ENCODE peak calls at places on chromosome 17, in nine cellular contexts. One of them, this sample, is unnamed.
A peak's percentile ranks its signal among the peaks of the same experiment; 100 is the strongest.

GRCh38 chr17:19238167-19238505 is 970 bp downstream of the EPN2 start:
- DNase-seq in iPS DF 6.9: no peak
- DNase-seq in cardiac muscle cell: no peak
- DNase-seq in amniotic stem cell: no peak
- DNase-seq in globus pallidus: no peak
- DNase-seq in neural crest cell: no peak
- DNase-seq in omental fat pad: peak; percentile 21
- DNase-seq in RWPE1: peak; percentile 37
- DNase-seq in memory B cell: peak; percentile 19
- DNase-seq in this sample: no peak

GRCh38 chr17:40322417-40323315 is 13.7 kb downstream of the RARA start:
- DNase-seq in iPS DF 6.9: no peak
- DNase-seq in globus pallidus: peak; percentile 68
- DNase-seq in RWPE1: peak; percentile 73
- DNase-seq in memory B cell: peak; percentile 91
- DNase-seq in omental fat pad: no peak
- DNase-seq in cardiac muscle cell: peak; percentile 89
- DNase-seq in neural crest cell: no peak
- DNase-seq in amniotic stem cell: no peak
- DNase-seq in this sample: no peak

GRCh38 chr17:68341482-68341881 is 50.2 kb downstream of the ARSG start:
- DNase-seq in iPS DF 6.9: no peak
- DNase-seq in amniotic stem cell: no peak
- DNase-seq in cardiac muscle cell: no peak
- DNase-seq in globus pallidus: no peak
- DNase-seq in memory B cell: no peak
- DNase-seq in RWPE1: no peak
- DNase-seq in omental fat pad: no peak
- DNase-seq in neural crest cell: no peak
- DNase-seq in this sample: no peak

GRCh38 chr17:10072556-10072955 is 125.8 kb downstream of the GAS7 start:
- DNase-seq in RWPE1: no peak
- DNase-seq in neural crest cell: no peak
- DNase-seq in omental fat pad: no peak
- DNase-seq in amniotic stem cell: no peak
- DNase-seq in memory B cell: no peak
- DNase-seq in cardiac muscle cell: no peak
- DNase-seq in globus pallidus: no peak
- DNase-seq in iPS DF 6.9: no peak
- DNase-seq in this sample: no peak

GRCh38 chr17:73465851-73466250 is 154.1 kb upstream of the CDC42EP4 start:
- DNase-seq in globus pallidus: no peak
- DNase-seq in iPS DF 6.9: no peak
- DNase-seq in cardiac muscle cell: no peak
- DNase-seq in RWPE1: no peak
- DNase-seq in omental fat pad: no peak
- DNase-seq in amniotic stem cell: no peak
- DNase-seq in memory B cell: no peak
- DNase-seq in neural crest cell: no peak
- DNase-seq in this sample: no peak

GRCh38 chr17:66183529-66183928 is 8.4 kb downstream of the CEP112 start:
- DNase-seq in iPS DF 6.9: no peak
- DNase-seq in globus pallidus: no peak
- DNase-seq in memory B cell: no peak
- DNase-seq in amniotic stem cell: no peak
- DNase-seq in RWPE1: no peak
- DNase-seq in cardiac muscle cell: no peak
- DNase-seq in neural crest cell: no peak
- DNase-seq in omental fat pad: no peak
- DNase-seq in this sample: no peak

GRCh38 chr17:52209507-52209906 is 51.0 kb upstream of the CA10 start:
- DNase-seq in iPS DF 6.9: no peak
- DNase-seq in memory B cell: no peak
- DNase-seq in globus pallidus: no peak
- DNase-seq in amniotic stem cell: no peak
- DNase-seq in cardiac muscle cell: no peak
- DNase-seq in RWPE1: no peak
- DNase-seq in omental fat pad: no peak
- DNase-seq in neural crest cell: no peak
- DNase-seq in this sample: no peak

GRCh38 chr17:81941484-81942166 is 4.5 kb upstream of the PYCR1 start:
- DNase-seq in omental fat pad: no peak
- DNase-seq in globus pallidus: no peak
- DNase-seq in memory B cell: no peak
- DNase-seq in RWPE1: no peak
- DNase-seq in neural crest cell: no peak
- DNase-seq in iPS DF 6.9: no peak
- DNase-seq in amniotic stem cell: no peak
- DNase-seq in cardiac muscle cell: no peak
- DNase-seq in this sample: no peak

GRCh38 chr17:32484628-32485027 is 2.2 kb upstream of the CDK5R1 start:
- DNase-seq in memory B cell: no peak
- DNase-seq in globus pallidus: no peak
- DNase-seq in omental fat pad: no peak
- DNase-seq in neural crest cell: no peak
- DNase-seq in RWPE1: no peak
- DNase-seq in iPS DF 6.9: no peak
- DNase-seq in cardiac muscle cell: no peak
- DNase-seq in amniotic stem cell: no peak
- DNase-seq in this sample: no peak

GRCh38 chr17:72110231-72110952 is 10.4 kb upstream of the SOX9 start:
- DNase-seq in RWPE1: no peak
- DNase-seq in cardiac muscle cell: no peak
- DNase-seq in omental fat pad: no peak
- DNase-seq in globus pallidus: no peak
- DNase-seq in amniotic stem cell: no peak
- DNase-seq in iPS DF 6.9: no peak
- DNase-seq in neural crest cell: no peak
- DNase-seq in memory B cell: no peak
- DNase-seq in this sample: no peak

GRCh38 chr17:59680314-59680713 is 26.9 kb downstream of the PTRH2 start:
- DNase-seq in memory B cell: no peak
- DNase-seq in neural crest cell: no peak
- DNase-seq in RWPE1: no peak
- DNase-seq in amniotic stem cell: no peak
- DNase-seq in globus pallidus: no peak
- DNase-seq in iPS DF 6.9: no peak
- DNase-seq in cardiac muscle cell: no peak
- DNase-seq in omental fat pad: no peak
- DNase-seq in this sample: no peak

GRCh38 chr17:64702815-64703214 is 40.7 kb upstream of the SMURF2 start:
- DNase-seq in RWPE1: no peak
- DNase-seq in iPS DF 6.9: no peak
- DNase-seq in globus pallidus: no peak
- DNase-seq in memory B cell: no peak
- DNase-seq in omental fat pad: no peak
- DNase-seq in neural crest cell: no peak
- DNase-seq in amniotic stem cell: no peak
- DNase-seq in cardiac muscle cell: no peak
- DNase-seq in this sample: no peak

GRCh38 chr17:41338961-41339485 is 11.6 kb downstream of the KRT33A start:
- DNase-seq in cardiac muscle cell: no peak
- DNase-seq in iPS DF 6.9: no peak
- DNase-seq in globus pallidus: no peak
- DNase-seq in memory B cell: no peak
- DNase-seq in neural crest cell: no peak
- DNase-seq in RWPE1: peak; percentile 17
- DNase-seq in omental fat pad: no peak
- DNase-seq in amniotic stem cell: no peak
- DNase-seq in this sample: no peak

GRCh38 chr17:45241315-45242011 is 19.8 kb downstream of the FMNL1 start:
- DNase-seq in omental fat pad: no peak
- DNase-seq in cardiac muscle cell: no peak
- DNase-seq in neural crest cell: no peak
- DNase-seq in amniotic stem cell: no peak
- DNase-seq in iPS DF 6.9: no peak
- DNase-seq in memory B cell: no peak
- DNase-seq in RWPE1: no peak
- DNase-seq in globus pallidus: no peak
- DNase-seq in this sample: no peak

GRCh38 chr17:74478369-74479100 is 12.1 kb downstream of the CD300A start:
- DNase-seq in memory B cell: no peak
- DNase-seq in cardiac muscle cell: no peak
- DNase-seq in omental fat pad: no peak
- DNase-seq in globus pallidus: peak; percentile 38
- DNase-seq in iPS DF 6.9: no peak
- DNase-seq in amniotic stem cell: no peak
- DNase-seq in RWPE1: no peak
- DNase-seq in neural crest cell: no peak
- DNase-seq in this sample: no peak

GRCh38 chr17:60091908-60092331 is 13.2 kb upstream of the HEATR6 start:
- DNase-seq in RWPE1: no peak
- DNase-seq in memory B cell: no peak
- DNase-seq in amniotic stem cell: no peak
- DNase-seq in omental fat pad: no peak
- DNase-seq in iPS DF 6.9: no peak
- DNase-seq in globus pallidus: no peak
- DNase-seq in cardiac muscle cell: peak; percentile 49
- DNase-seq in neural crest cell: no peak
- DNase-seq in this sample: no peak

GRCh38 chr17:40535924-40536717 is 29.2 kb downstream of the CCR7 start:
- DNase-seq in memory B cell: no peak
- DNase-seq in RWPE1: no peak
- DNase-seq in amniotic stem cell: no peak
- DNase-seq in omental fat pad: no peak
- DNase-seq in neural crest cell: no peak
- DNase-seq in cardiac muscle cell: peak; percentile 47
- DNase-seq in globus pallidus: no peak
- DNase-seq in iPS DF 6.9: no peak
- DNase-seq in this sample: no peak

GRCh38 chr17:58007781-58008706 is 998 bp upstream of the SRSF1 start:
- DNase-seq in neural crest cell: no peak
- DNase-seq in iPS DF 6.9: no peak
- DNase-seq in RWPE1: no peak
- DNase-seq in amniotic stem cell: no peak
- DNase-seq in omental fat pad: no peak
- DNase-seq in cardiac muscle cell: no peak
- DNase-seq in globus pallidus: no peak
- DNase-seq in memory B cell: no peak
- DNase-seq in this sample: no peak

GRCh38 chr17:67274466-67274865 is 29.5 kb upstream of the HELZ start:
- DNase-seq in neural crest cell: no peak
- DNase-seq in RWPE1: no peak
- DNase-seq in globus pallidus: no peak
- DNase-seq in memory B cell: no peak
- DNase-seq in iPS DF 6.9: no peak
- DNase-seq in amniotic stem cell: no peak
- DNase-seq in omental fat pad: no peak
- DNase-seq in cardiac muscle cell: no peak
- DNase-seq in this sample: no peak

GRCh38 chr17:15651583-15652110 is 32.1 kb upstream of the FBXW10B start:
- DNase-seq in amniotic stem cell: peak; percentile 96
- DNase-seq in neural crest cell: peak; percentile 32
- DNase-seq in omental fat pad: peak; percentile 89
- DNase-seq in memory B cell: no peak
- DNase-seq in RWPE1: peak; percentile 92
- DNase-seq in cardiac muscle cell: peak; percentile 97
- DNase-seq in globus pallidus: peak; percentile 78
- DNase-seq in iPS DF 6.9: no peak
- DNase-seq in this sample: peak; percentile 43

GRCh38 chr17:74939534-74939933 is 3.8 kb downstream of the OTOP3 start:
- DNase-seq in neural crest cell: no peak
- DNase-seq in omental fat pad: no peak
- DNase-seq in memory B cell: no peak
- DNase-seq in globus pallidus: no peak
- DNase-seq in RWPE1: no peak
- DNase-seq in iPS DF 6.9: no peak
- DNase-seq in cardiac muscle cell: no peak
- DNase-seq in amniotic stem cell: no peak
- DNase-seq in this sample: no peak

GRCh38 chr17:278055-279028 is 74.3 kb downstream of the RPH3AL start:
- DNase-seq in amniotic stem cell: no peak
- DNase-seq in cardiac muscle cell: no peak
- DNase-seq in memory B cell: no peak
- DNase-seq in neural crest cell: no peak
- DNase-seq in omental fat pad: no peak
- DNase-seq in globus pallidus: no peak
- DNase-seq in RWPE1: no peak
- DNase-seq in iPS DF 6.9: no peak
- DNase-seq in this sample: no peak

GRCh38 chr17:57327176-57327970 is 71.0 kb downstream of the MSI2 start:
- DNase-seq in neural crest cell: no peak
- DNase-seq in memory B cell: no peak
- DNase-seq in amniotic stem cell: no peak
- DNase-seq in RWPE1: no peak
- DNase-seq in omental fat pad: no peak
- DNase-seq in iPS DF 6.9: no peak
- DNase-seq in cardiac muscle cell: no peak
- DNase-seq in globus pallidus: no peak
- DNase-seq in this sample: no peak

GRCh38 chr17:60442271-60443201 is 20.2 kb downstream of the CHCT1 start:
- DNase-seq in memory B cell: no peak
- DNase-seq in cardiac muscle cell: peak; percentile 42
- DNase-seq in RWPE1: no peak
- DNase-seq in omental fat pad: no peak
- DNase-seq in amniotic stem cell: no peak
- DNase-seq in neural crest cell: no peak
- DNase-seq in globus pallidus: peak; percentile 87
- DNase-seq in iPS DF 6.9: no peak
- DNase-seq in this sample: no peak

GRCh38 chr17:422196-422930 is 69.8 kb upstream of the RPH3AL start:
- DNase-seq in RWPE1: no peak
- DNase-seq in amniotic stem cell: no peak
- DNase-seq in neural crest cell: no peak
- DNase-seq in omental fat pad: no peak
- DNase-seq in cardiac muscle cell: no peak
- DNase-seq in iPS DF 6.9: no peak
- DNase-seq in memory B cell: no peak
- DNase-seq in globus pallidus: no peak
- DNase-seq in this sample: no peak

GRCh38 chr17:61234102-61234750 is 165.4 kb upstream of the TBX2 start:
- DNase-seq in memory B cell: no peak
- DNase-seq in iPS DF 6.9: no peak
- DNase-seq in globus pallidus: no peak
- DNase-seq in omental fat pad: no peak
- DNase-seq in RWPE1: no peak
- DNase-seq in neural crest cell: no peak
- DNase-seq in cardiac muscle cell: no peak
- DNase-seq in amniotic stem cell: no peak
- DNase-seq in this sample: no peak

GRCh38 chr17:79188679-79189078 is 114.1 kb downstream of the ENGASE start:
- DNase-seq in globus pallidus: no peak
- DNase-seq in omental fat pad: no peak
- DNase-seq in neural crest cell: no peak
- DNase-seq in RWPE1: no peak
- DNase-seq in cardiac muscle cell: no peak
- DNase-seq in iPS DF 6.9: no peak
- DNase-seq in amniotic stem cell: no peak
- DNase-seq in memory B cell: no peak
- DNase-seq in this sample: no peak

GRCh38 chr17:41618341-41619161 is 5.8 kb downstream of the KRT17 start:
- DNase-seq in globus pallidus: no peak
- DNase-seq in memory B cell: no peak
- DNase-seq in amniotic stem cell: no peak
- DNase-seq in RWPE1: peak; percentile 46
- DNase-seq in cardiac muscle cell: no peak
- DNase-seq in neural crest cell: no peak
- DNase-seq in omental fat pad: no peak
- DNase-seq in iPS DF 6.9: no peak
- DNase-seq in this sample: no peak

GRCh38 chr17:80115159-80115558 is 13.8 kb downstream of the GAA start:
- DNase-seq in iPS DF 6.9: no peak
- DNase-seq in globus pallidus: no peak
- DNase-seq in omental fat pad: no peak
- DNase-seq in cardiac muscle cell: no peak
- DNase-seq in memory B cell: no peak
- DNase-seq in RWPE1: no peak
- DNase-seq in amniotic stem cell: no peak
- DNase-seq in neural crest cell: no peak
- DNase-seq in this sample: no peak

GRCh38 chr17:55420776-55421178 is 858 bp downstream of the MMD start:
- DNase-seq in omental fat pad: peak; percentile 35
- DNase-seq in neural crest cell: peak; percentile 29
- DNase-seq in amniotic stem cell: peak; percentile 11
- DNase-seq in cardiac muscle cell: peak; percentile 49
- DNase-seq in RWPE1: peak; percentile 30
- DNase-seq in iPS DF 6.9: no peak
- DNase-seq in memory B cell: peak; percentile 45
- DNase-seq in globus pallidus: peak; percentile 25
- DNase-seq in this sample: no peak

GRCh38 chr17:29059281-29059680 is 16.3 kb downstream of the PIPOX start:
- DNase-seq in iPS DF 6.9: no peak
- DNase-seq in omental fat pad: no peak
- DNase-seq in globus pallidus: no peak
- DNase-seq in cardiac muscle cell: peak; percentile 53
- DNase-seq in RWPE1: peak; percentile 30
- DNase-seq in neural crest cell: no peak
- DNase-seq in memory B cell: no peak
- DNase-seq in amniotic stem cell: no peak
- DNase-seq in this sample: no peak